ENCODE peak calls at places on chromosomes 2 and 18, in seven cellular contexts. One of them, this sample, is unnamed.

GRCh38 chr2:202035089-202035940 is 1.7 kb downstream of the FZD7 start:
- DNase-seq in T-cell: peak
- DNase-seq in activated CD8-positive, alpha-beta memory T cell treated with anti-CD3 and anti-CD28 coated beads, Interleukin-2, amount 50 U/mL, for 4 hours: peak
- DNase-seq in CD4-positive, alpha-beta T cell: no peak
- DNase-seq in HS-5: no peak
- DNase-seq in osteocyte: peak
- DNase-seq in astrocyte of the spinal cord: peak
- DNase-seq in this sample: peak

GRCh38 chr2:231554327-231554726 is 24.1 kb upstream of the NMUR1 start:
- DNase-seq in T-cell: no peak
- DNase-seq in activated CD8-positive, alpha-beta memory T cell treated with anti-CD3 and anti-CD28 coated beads, Interleukin-2, amount 50 U/mL, for 4 hours: no peak
- DNase-seq in CD4-positive, alpha-beta T cell: no peak
- DNase-seq in HS-5: no peak
- DNase-seq in osteocyte: no peak
- DNase-seq in astrocyte of the spinal cord: no peak
- DNase-seq in this sample: no peak

GRCh38 chr18:75087119-75088020 is 121.6 kb downstream of the PTGR3 start:
- DNase-seq in T-cell: no peak
- DNase-seq in activated CD8-positive, alpha-beta memory T cell treated with anti-CD3 and anti-CD28 coated beads, Interleukin-2, amount 50 U/mL, for 4 hours: no peak
- DNase-seq in CD4-positive, alpha-beta T cell: no peak
- DNase-seq in HS-5: no peak
- DNase-seq in osteocyte: peak
- DNase-seq in astrocyte of the spinal cord: no peak
- DNase-seq in this sample: no peak

GRCh38 chr2:151947524-151948165 is 119.4 kb upstream of the ARL5A start:
- DNase-seq in T-cell: no peak
- DNase-seq in activated CD8-positive, alpha-beta memory T cell treated with anti-CD3 and anti-CD28 coated beads, Interleukin-2, amount 50 U/mL, for 4 hours: no peak
- DNase-seq in CD4-positive, alpha-beta T cell: no peak
- DNase-seq in HS-5: no peak
- DNase-seq in osteocyte: no peak
- DNase-seq in astrocyte of the spinal cord: peak
- DNase-seq in this sample: peak

GRCh38 chr2:58667137-58667774 is 426.1 kb upstream of the FANCL start:
- DNase-seq in T-cell: no peak
- DNase-seq in activated CD8-positive, alpha-beta memory T cell treated with anti-CD3 and anti-CD28 coated beads, Interleukin-2, amount 50 U/mL, for 4 hours: no peak
- DNase-seq in CD4-positive, alpha-beta T cell: no peak
- DNase-seq in HS-5: no peak
- DNase-seq in osteocyte: no peak
- DNase-seq in astrocyte of the spinal cord: no peak
- DNase-seq in this sample: no peak

GRCh38 chr2:164061129-164061746 is 325.4 kb upstream of the FIGN start:
- DNase-seq in T-cell: no peak
- DNase-seq in activated CD8-positive, alpha-beta memory T cell treated with anti-CD3 and anti-CD28 coated beads, Interleukin-2, amount 50 U/mL, for 4 hours: no peak
- DNase-seq in CD4-positive, alpha-beta T cell: no peak
- DNase-seq in HS-5: peak
- DNase-seq in osteocyte: no peak
- DNase-seq in astrocyte of the spinal cord: peak
- DNase-seq in this sample: no peak

GRCh38 chr2:186995092-186995491 is 146.1 kb upstream of the ZSWIM2 start:
- DNase-seq in T-cell: no peak
- DNase-seq in activated CD8-positive, alpha-beta memory T cell treated with anti-CD3 and anti-CD28 coated beads, Interleukin-2, amount 50 U/mL, for 4 hours: no peak
- DNase-seq in CD4-positive, alpha-beta T cell: no peak
- DNase-seq in HS-5: peak
- DNase-seq in osteocyte: no peak
- DNase-seq in astrocyte of the spinal cord: peak
- DNase-seq in this sample: no peak

GRCh38 chr2:88933077-88933476 is 241.6 kb downstream of the RPIA start:
- DNase-seq in T-cell: no peak
- DNase-seq in activated CD8-positive, alpha-beta memory T cell treated with anti-CD3 and anti-CD28 coated beads, Interleukin-2, amount 50 U/mL, for 4 hours: no peak
- DNase-seq in CD4-positive, alpha-beta T cell: no peak
- DNase-seq in HS-5: no peak
- DNase-seq in osteocyte: no peak
- DNase-seq in astrocyte of the spinal cord: no peak
- DNase-seq in this sample: no peak

GRCh38 chr18:9792565-9793226 is 84.6 kb downstream of the RAB31 start:
- DNase-seq in T-cell: no peak
- DNase-seq in activated CD8-positive, alpha-beta memory T cell treated with anti-CD3 and anti-CD28 coated beads, Interleukin-2, amount 50 U/mL, for 4 hours: no peak
- DNase-seq in CD4-positive, alpha-beta T cell: no peak
- DNase-seq in HS-5: no peak
- DNase-seq in osteocyte: no peak
- DNase-seq in astrocyte of the spinal cord: no peak
- DNase-seq in this sample: no peak

GRCh38 chr2:43273477-43273876 is 47.1 kb upstream of the ZFP36L2 start:
- DNase-seq in T-cell: no peak
- DNase-seq in activated CD8-positive, alpha-beta memory T cell treated with anti-CD3 and anti-CD28 coated beads, Interleukin-2, amount 50 U/mL, for 4 hours: no peak
- DNase-seq in CD4-positive, alpha-beta T cell: no peak
- DNase-seq in HS-5: no peak
- DNase-seq in osteocyte: no peak
- DNase-seq in astrocyte of the spinal cord: peak
- DNase-seq in this sample: no peak

GRCh38 chr18:55499526-55499925 is 88.5 kb downstream of the TCF4 start:
- DNase-seq in T-cell: no peak
- DNase-seq in activated CD8-positive, alpha-beta memory T cell treated with anti-CD3 and anti-CD28 coated beads, Interleukin-2, amount 50 U/mL, for 4 hours: no peak
- DNase-seq in CD4-positive, alpha-beta T cell: no peak
- DNase-seq in HS-5: no peak
- DNase-seq in osteocyte: no peak
- DNase-seq in astrocyte of the spinal cord: no peak
- DNase-seq in this sample: no peak

GRCh38 chr18:49876536-49876935 is 63.2 kb upstream of the ACAA2 start:
- DNase-seq in T-cell: no peak
- DNase-seq in activated CD8-positive, alpha-beta memory T cell treated with anti-CD3 and anti-CD28 coated beads, Interleukin-2, amount 50 U/mL, for 4 hours: no peak
- DNase-seq in CD4-positive, alpha-beta T cell: no peak
- DNase-seq in HS-5: no peak
- DNase-seq in osteocyte: no peak
- DNase-seq in astrocyte of the spinal cord: no peak
- DNase-seq in this sample: no peak

GRCh38 chr2:152513681-152514080 is 178.7 kb downstream of the FMNL2 start:
- DNase-seq in T-cell: no peak
- DNase-seq in activated CD8-positive, alpha-beta memory T cell treated with anti-CD3 and anti-CD28 coated beads, Interleukin-2, amount 50 U/mL, for 4 hours: no peak
- DNase-seq in CD4-positive, alpha-beta T cell: no peak
- DNase-seq in HS-5: peak
- DNase-seq in osteocyte: no peak
- DNase-seq in astrocyte of the spinal cord: peak
- DNase-seq in this sample: peak

GRCh38 chr2:12014088-12014960 is 267.9 kb downstream of the LPIN1 start:
- DNase-seq in T-cell: no peak
- DNase-seq in activated CD8-positive, alpha-beta memory T cell treated with anti-CD3 and anti-CD28 coated beads, Interleukin-2, amount 50 U/mL, for 4 hours: no peak
- DNase-seq in CD4-positive, alpha-beta T cell: no peak
- DNase-seq in HS-5: no peak
- DNase-seq in osteocyte: no peak
- DNase-seq in astrocyte of the spinal cord: peak
- DNase-seq in this sample: no peak

GRCh38 chr2:178700922-178701342 is 106.3 kb downstream of the TTN start:
- DNase-seq in T-cell: no peak
- DNase-seq in activated CD8-positive, alpha-beta memory T cell treated with anti-CD3 and anti-CD28 coated beads, Interleukin-2, amount 50 U/mL, for 4 hours: no peak
- DNase-seq in CD4-positive, alpha-beta T cell: no peak
- DNase-seq in HS-5: peak
- DNase-seq in osteocyte: no peak
- DNase-seq in astrocyte of the spinal cord: peak
- DNase-seq in this sample: no peak